ENCODE peak calls at places on chromosomes 5 and 9, in four cellular contexts. N is GM23338, T is HepG2, F is H1. L is an unnamed sample.

GRCh38 chr5:121430538-121430937 is 421.1 kb upstream of the FTMT start:
- DNase-seq in N (peak; percentile 21), T (no peak), F (no peak), L (no peak)

GRCh38 chr9:121376214-121376830 is 6.3 kb upstream of the STOM start:
- DNase-seq in N (no peak), T (no peak), F (no peak), L (no peak)

GRCh38 chr9:77975023-77975422 is 56.6 kb downstream of the GNAQ start:
- DNase-seq in N (no peak), T (no peak), F (no peak), L (no peak)

GRCh38 chr5:113283558-113283957 is 151.2 kb downstream of the TSSK1B start:
- DNase-seq in N (no peak), T (no peak), F (no peak), L (no peak)

GRCh38 chr5:138790684-138791083 is 37.5 kb downstream of the CTNNA1 start:
- DNase-seq in N (no peak), T (no peak), F (no peak), L (no peak)

GRCh38 chr9:127557998-127558546 is 54.0 kb upstream of the STXBP1 start:
- DNase-seq in N (no peak), T (no peak), F (no peak), L (no peak)

GRCh38 chr5:139774980-139775654 is 20.5 kb upstream of the PSD2 start:
- DNase-seq in N (peak; percentile 95), T (peak; percentile 49), F (peak; percentile 100), L (peak; percentile 97)

GRCh38 chr5:136811551-136811950 is 446.2 kb upstream of the TRPC7 start:
- DNase-seq in N (no peak), T (no peak), F (no peak), L (no peak)

GRCh38 chr9:129836342-129837007 is 1.2 kb downstream of the USP20 start:
- DNase-seq in N (peak; percentile 38), T (no peak), F (no peak), L (peak; percentile 26)

GRCh38 chr5:143776951-143777350 is 35.0 kb upstream of the HMHB1 start:
- DNase-seq in N (no peak), T (no peak), F (no peak), L (no peak)

GRCh38 chr9:127776195-127776918 is 2.1 kb downstream of the SH2D3C start:
- DNase-seq in N (peak; percentile 87), T (no peak), F (peak; percentile 76), L (peak; percentile 73)

GRCh38 chr5:2797981-2798380 is 46.5 kb upstream of the IRX2 start:
- DNase-seq in N (no peak), T (no peak), F (no peak), L (no peak)

GRCh38 chr9:113928269-113928668 is 52.2 kb downstream of the ZNF618 start:
- DNase-seq in N (no peak), T (no peak), F (no peak), L (no peak)

DNA sequence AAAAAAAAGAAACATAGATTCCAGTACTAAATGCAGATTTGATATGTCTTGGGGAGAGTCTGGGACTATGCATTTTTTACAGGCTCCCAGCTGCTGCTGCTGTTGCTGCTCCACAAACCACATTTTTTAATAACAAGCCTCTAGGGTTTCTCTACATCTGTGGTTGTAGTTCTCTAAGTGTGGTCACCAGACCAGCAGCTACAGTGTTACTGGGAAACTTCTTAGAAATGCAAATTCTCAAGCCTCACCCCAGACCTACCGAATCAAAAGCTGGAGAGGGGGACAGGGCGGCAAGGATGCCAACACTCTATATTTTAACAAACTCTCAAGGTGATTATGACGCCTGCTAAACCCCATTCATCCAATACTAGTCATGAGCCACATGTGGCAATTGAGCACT is 293.4 kb upstream of the PTGER4 start:
- DNase-seq in N (peak; percentile 8), T (no peak), F (no peak), L (no peak)
- TF ChIP-seq CREB1 in N (no peak), T (no peak), F (no peak), L (no peak)

GRCh38 chr9:88183798-88184495 is 45.7 kb upstream of the SPATA31C2 start:
- DNase-seq in N (no peak), T (no peak), F (no peak), L (no peak)
- TF ChIP-seq CREB1 in N (no peak), T (no peak), F (no peak), L (no peak)

GRCh38 chr5:94471496-94471895 is 146.9 kb downstream of the KIAA0825 start:
- DNase-seq in N (no peak), T (no peak), F (no peak), L (no peak)
- TF ChIP-seq CREB1 in N (no peak), T (no peak), F (no peak), L (no peak)

GRCh38 chr9:123359546-123359945 is 3.5 kb downstream of the CRB2 start:
- DNase-seq in N (no peak), T (no peak), F (no peak), L (no peak)

GRCh38 chr9:123359106-123359505 is 3.1 kb downstream of the CRB2 start:
- DNase-seq in N (no peak), T (no peak), F (no peak), L (no peak)

GRCh38 chr9:123356851-123357747 is 1.1 kb downstream of the CRB2 start:
- DNase-seq in N (no peak), T (no peak), F (no peak), L (no peak)

GRCh38 chr9:123357748-123358059 is 1.7 kb downstream of the CRB2 start:
- DNase-seq in N (no peak), T (no peak), F (no peak), L (no peak)

DNA sequence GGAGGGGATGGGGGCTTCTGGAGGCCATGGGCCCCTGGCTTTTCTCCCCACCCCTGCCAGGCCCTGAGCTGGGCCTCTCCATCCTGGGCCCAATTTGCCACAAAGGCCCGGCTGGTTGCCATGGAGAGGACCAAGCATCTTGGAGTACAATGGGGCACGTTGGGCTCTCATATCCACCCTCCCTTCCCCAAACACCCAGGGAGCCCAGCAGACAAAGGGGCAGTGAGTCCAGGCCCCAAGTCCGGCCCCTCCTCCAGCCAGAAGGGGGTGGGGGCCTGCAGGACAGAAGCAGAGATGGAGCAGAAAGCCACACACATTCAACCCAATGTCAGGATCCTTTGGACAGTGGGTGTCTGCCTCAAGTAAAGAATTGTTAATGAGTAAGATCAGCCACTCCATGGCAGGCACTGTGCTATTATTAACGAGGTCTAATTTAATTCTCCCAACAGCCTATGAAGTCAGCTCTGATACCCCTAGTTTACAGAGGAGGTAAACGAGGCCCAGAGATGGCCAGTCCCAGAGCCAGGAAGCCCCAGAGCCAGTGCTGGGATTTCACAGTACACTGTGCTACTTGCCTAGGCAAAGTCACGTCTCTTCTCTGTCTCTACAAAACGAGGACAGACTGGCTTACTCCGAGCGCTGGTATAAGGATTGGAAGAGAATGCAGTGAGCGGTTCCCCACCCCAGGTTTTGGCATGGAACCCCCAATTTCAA is 2.3 kb downstream of the CRB2 start:
- DNase-seq in N (peak; percentile 66), T (no peak), F (no peak), L (no peak)
- TF ChIP-seq CREB1 in N (no peak), T (no peak), F (no peak), L (no peak)

GRCh38 chr5:54516051-54516645 is 1.4 kb upstream of the SNX18 start:
- DNase-seq in N (no peak), T (no peak), F (no peak), L (no peak)
- TF ChIP-seq CREB1 in N (no peak), T (no peak), F (no peak), L (no peak)

GRCh38 chr9:106648799-106649198 is 214.2 kb upstream of the ZNF462 start:
- DNase-seq in N (peak; percentile 43), T (no peak), F (no peak), L (no peak)
- TF ChIP-seq CREB1 in N (no peak), T (no peak), F (no peak), L (no peak)

L was measured in WTC11.